ENCODE peak calls at places on chromosomes 12 and 14, in four cellular contexts. J is body of pancreas, R is heart left ventricle, Q is activated B cell treated with CpG ODN at 0.5 μM for 24 hours. P is an unnamed sample.

GRCh38 chr14:93963692-93964091 is 12.7 kb downstream of the ASB2 start:
- DNase-seq in Q (no peak), J (no peak), R (no peak), P (no peak)

GRCh38 chr14:97298331-97298730 is 501.1 kb downstream of the VRK1 start:
- DNase-seq in J (no peak), R (no peak), Q (no peak), P (no peak)

GRCh38 chr14:55881577-55882241 is 236.5 kb upstream of the PELI2 start:
- DNase-seq in R (no peak), Q (no peak), J (no peak), P (peak)

GRCh38 chr12:80293347-80293746 is 150.7 kb upstream of the PTPRQ start:
- DNase-seq in Q (no peak), R (no peak), J (no peak), P (no peak)

GRCh38 chr12:119061208-119061796 is 80.0 kb downstream of the SRRM4 start:
- DNase-seq in Q (no peak), R (peak), J (peak), P (peak)

GRCh38 chr14:56333361-56334279 is 215.4 kb downstream of the PELI2 start:
- DNase-seq in R (no peak), J (peak), Q (no peak), P (peak)

GRCh38 chr12:24903305-24904088 is 45.4 kb downstream of the BCAT1 start:
- DNase-seq in R (no peak), J (no peak), Q (no peak), P (no peak)

GRCh38 chr12:19620222-19620621 is 180.9 kb downstream of the AEBP2 start:
- DNase-seq in R (no peak), Q (no peak), J (no peak), P (no peak)

GRCh38 chr14:99287269-99287942 is 15.4 kb upstream of the BCL11B start:
- DNase-seq in Q (no peak), R (no peak), J (no peak), P (no peak)

GRCh38 chr12:64039285-64039871 is 182.7 kb downstream of the KICS2 start:
- DNase-seq in R (no peak), J (peak), Q (no peak), P (no peak)

GRCh38 chr12:81440001-81440400 is 319.1 kb downstream of the PPFIA2 start:
- DNase-seq in Q (no peak), R (no peak), J (no peak), P (no peak)

GRCh38 chr14:100842799-100843198 is 16.9 kb downstream of the MEG3 start:
- DNase-seq in R (no peak), J (no peak), Q (no peak), P (peak)

GRCh38 chr12:101925352-101925751 is 48.0 kb downstream of the DRAM1 start:
- DNase-seq in Q (no peak), R (peak), J (peak), P (peak)

GRCh38 chr12:20946732-20947131 is 136.2 kb downstream of the SLCO1B3 start:
- DNase-seq in R (no peak), Q (no peak), J (peak), P (no peak)

GRCh38 chr12:52865090-52865944 is 16.5 kb upstream of the KRT78 start:
- DNase-seq in Q (no peak), R (peak), J (peak), P (no peak)

GRCh38 chr12:88993655-88994054 is 358.6 kb downstream of the DUSP6 start:
- DNase-seq in J (no peak), R (no peak), Q (no peak), P (peak)

GRCh38 chr12:70196732-70197361 is 46.4 kb upstream of the CNOT2 start:
- DNase-seq in Q (no peak), R (no peak), J (no peak), P (no peak)

GRCh38 chr14:75690010-75690409 is 29.0 kb downstream of the TTLL5 start:
- DNase-seq in J (no peak), R (no peak), Q (no peak), P (no peak)

GRCh38 chr12:6821271-6821673 is 349 bp upstream of the GPR162 start:
- DNase-seq in Q (no peak), J (peak), R (peak), P (peak)

GRCh38 chr14:65408113-65408512 is 4.4 kb upstream of the FUT8 start:
- DNase-seq in R (no peak), J (no peak), Q (no peak), P (no peak)

GRCh38 chr14:65412189-65412846 is at the start of gene FUT8:
- DNase-seq in J (peak), R (peak), Q (peak), P (peak)

GRCh38 chr14:65411656-65412188 is 808 bp upstream of the FUT8 start:
- DNase-seq in J (peak), R (peak), Q (peak), P (peak)

GRCh38 chr14:65412881-65413738 is 580 bp downstream of the FUT8 start:
- DNase-seq in J (no peak), Q (no peak), R (peak), P (no peak)

GRCh38 chr14:65410640-65411039 is 1.9 kb upstream of the FUT8 start:
- DNase-seq in J (no peak), Q (no peak), R (no peak), P (no peak)
- TF ChIP-seq CTCF in J (no peak), Q (no peak), R (no peak), P (no peak)

DNA sequence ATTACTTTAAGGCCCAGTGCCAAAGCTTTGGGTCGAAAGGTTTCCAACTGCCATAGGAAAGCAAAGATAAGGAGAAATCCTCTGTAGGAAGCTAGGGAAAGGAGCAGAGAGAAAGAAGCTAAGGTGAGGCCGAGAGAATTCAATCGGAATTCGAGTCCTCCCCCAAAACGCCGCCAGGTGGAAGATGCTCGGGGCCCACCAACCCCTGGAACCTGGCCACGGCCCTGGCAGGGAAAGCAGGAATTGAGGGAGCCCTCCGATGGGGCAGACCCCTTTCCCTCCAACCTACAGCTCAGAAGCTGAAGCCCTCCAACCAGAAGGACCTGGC is 498 bp downstream of the GMFB start:
- DNase-seq in R (no peak), J (no peak), Q (no peak), P (no peak)
- TF ChIP-seq CTCF in R (no peak), J (no peak), Q (no peak), P (no peak)

GRCh38 chr14:52048132-52048531 is 20.7 kb downstream of the NID2 start:
- DNase-seq in R (no peak), Q (no peak), J (no peak), P (no peak)

GRCh38 chr14:52051251-52051650 is 17.6 kb downstream of the NID2 start:
- DNase-seq in J (no peak), Q (no peak), R (no peak), P (no peak)

GRCh38 chr14:52048641-52049204 is 20.1 kb downstream of the NID2 start:
- DNase-seq in Q (no peak), R (no peak), J (no peak), P (no peak)

GRCh38 chr14:52049271-52049670 is 19.6 kb downstream of the NID2 start:
- DNase-seq in Q (no peak), R (no peak), J (no peak), P (no peak)

DNA sequence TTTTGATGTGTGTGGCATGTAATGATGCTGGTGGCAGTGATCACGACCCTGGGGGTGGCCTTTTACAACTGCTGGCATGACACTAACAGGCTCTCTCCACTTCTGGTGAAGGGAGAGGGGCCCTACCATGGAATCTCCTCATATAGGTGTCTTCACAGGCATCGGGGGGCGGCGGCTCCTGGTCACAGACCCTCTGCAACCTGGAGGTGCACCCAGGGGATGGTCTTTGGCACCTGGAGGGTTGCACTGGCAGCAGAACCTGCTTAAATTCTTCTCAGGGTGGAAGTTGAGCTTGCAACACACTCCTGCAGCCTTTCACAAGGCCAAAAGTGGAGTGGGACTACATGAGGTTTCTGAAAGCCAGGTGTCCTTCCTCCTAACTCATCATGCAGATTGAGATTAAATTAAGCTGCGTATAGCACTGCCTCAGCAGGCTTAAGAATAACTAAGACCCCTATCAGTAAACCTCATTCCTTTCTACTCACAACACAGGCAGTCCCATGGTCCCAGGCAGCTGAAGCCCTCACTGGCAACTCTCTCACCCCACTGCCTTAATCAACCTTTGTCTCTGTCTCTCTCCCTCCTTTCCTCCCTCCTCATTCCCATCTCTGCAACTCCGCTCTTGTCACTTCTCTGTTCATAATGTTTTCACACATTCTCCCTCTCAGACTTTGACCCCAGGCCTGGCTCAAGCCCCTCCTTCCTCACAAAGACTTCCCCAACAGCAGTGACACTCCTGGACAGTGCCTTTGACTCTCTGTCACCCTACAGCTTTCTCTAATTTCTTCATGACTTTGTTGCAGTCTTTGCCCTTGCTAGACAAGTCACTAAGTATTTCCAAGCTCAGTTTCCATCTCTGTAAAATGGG is 18.9 kb downstream of the NID2 start:
- DNase-seq in J (no peak), Q (no peak), R (no peak), P (no peak)
- TF ChIP-seq CTCF in J (no peak), Q (no peak), R (no peak), P (no peak)

DNA sequence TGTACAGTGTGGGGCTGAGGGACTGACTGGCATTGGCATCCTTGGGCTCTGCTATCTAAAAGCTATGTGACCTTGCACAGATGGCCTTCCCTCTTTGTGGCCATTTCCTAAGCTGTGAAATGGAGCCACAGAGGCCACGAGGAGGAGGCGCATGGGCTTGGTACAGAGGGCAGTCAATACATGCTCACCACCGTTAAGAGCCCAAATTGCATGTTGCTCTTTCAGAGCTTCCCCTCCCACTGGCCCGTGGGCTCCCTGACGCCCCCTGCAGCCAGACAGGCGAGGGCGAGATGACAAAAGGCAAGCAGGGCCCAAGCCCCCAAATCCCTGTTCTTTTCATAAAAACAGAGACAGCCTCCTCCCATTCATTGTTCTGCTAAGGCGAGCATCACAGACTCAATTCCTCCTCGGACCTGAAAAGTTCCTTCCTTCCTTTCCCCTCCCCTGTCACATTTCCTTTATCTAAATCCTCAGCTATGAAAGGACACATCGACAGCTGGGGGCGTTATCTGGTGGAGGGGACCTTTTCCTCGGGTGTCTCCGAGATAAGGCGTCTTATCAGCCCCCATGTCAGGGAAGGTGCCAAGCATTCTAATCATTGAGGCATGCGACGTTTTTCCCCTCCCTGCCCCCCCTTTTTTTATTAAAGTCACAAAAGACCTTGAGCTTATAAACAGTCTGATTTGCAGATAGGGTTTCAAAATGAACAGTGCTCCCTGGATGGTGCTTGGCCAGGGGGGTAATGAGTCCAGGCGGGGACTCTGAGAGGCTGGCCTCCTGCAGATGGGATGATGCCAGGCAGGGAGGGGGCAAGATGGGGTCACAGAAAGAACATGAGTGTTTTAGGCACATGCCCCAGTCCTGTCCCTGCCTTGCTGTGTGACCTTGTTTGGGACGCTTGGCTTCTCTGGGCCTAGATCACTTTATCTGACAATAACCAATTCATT is 26.4 kb downstream of the FAM222A start:
- DNase-seq in J (peak), Q (peak), R (no peak), P (no peak)
- TF ChIP-seq CTCF in J (no peak), Q (no peak), R (peak), P (peak)

GRCh38 chr12:107558816-107559382 is 126.7 kb upstream of the PWP1 start:
- DNase-seq in J (no peak), Q (no peak), R (no peak), P (no peak)

GRCh38 chr12:107558141-107558815 is 127.3 kb upstream of the PWP1 start:
- DNase-seq in Q (no peak), J (no peak), R (no peak), P (no peak)

GRCh38 chr12:107557589-107558100 is 128.0 kb upstream of the PWP1 start:
- DNase-seq in J (no peak), Q (no peak), R (no peak), P (no peak)

GRCh38 chr12:107560906-107561285 is 124.7 kb upstream of the PWP1 start:
- DNase-seq in Q (no peak), J (no peak), R (no peak), P (no peak)

GRCh38 chr12:107560194-107560905 is 125.2 kb upstream of the PWP1 start:
- DNase-seq in J (no peak), R (no peak), Q (no peak), P (no peak)
- TF ChIP-seq CTCF in J (no peak), R (no peak), Q (no peak), P (no peak)

GRCh38 chr14:85535316-85535715 is 5.4 kb downstream of the FLRT2 start:
- DNase-seq in R (no peak), Q (no peak), J (no peak), P (no peak)
- TF ChIP-seq CTCF in R (no peak), Q (no peak), J (no peak), P (no peak)

GRCh38 chr12:116402163-116402939 is 124.9 kb upstream of the MED13L start:
- DNase-seq in J (no peak), Q (no peak), R (no peak), P (no peak)

GRCh38 chr12:116403546-116403945 is 126.1 kb upstream of the MED13L start:
- DNase-seq in Q (no peak), J (no peak), R (no peak), P (no peak)

GRCh38 chr12:116404913-116405611 is 127.6 kb upstream of the MED13L start:
- DNase-seq in Q (no peak), R (no peak), J (no peak), P (no peak)

GRCh38 chr12:116408489-116409217 is 131.2 kb upstream of the MED13L start:
- DNase-seq in J (no peak), R (no peak), Q (no peak), P (no peak)

GRCh38 chr12:116406529-116406928 is 129.0 kb upstream of the MED13L start:
- DNase-seq in Q (no peak), J (peak), R (peak), P (peak)
- TF ChIP-seq CTCF in Q (no peak), J (no peak), R (peak), P (peak)

DNA sequence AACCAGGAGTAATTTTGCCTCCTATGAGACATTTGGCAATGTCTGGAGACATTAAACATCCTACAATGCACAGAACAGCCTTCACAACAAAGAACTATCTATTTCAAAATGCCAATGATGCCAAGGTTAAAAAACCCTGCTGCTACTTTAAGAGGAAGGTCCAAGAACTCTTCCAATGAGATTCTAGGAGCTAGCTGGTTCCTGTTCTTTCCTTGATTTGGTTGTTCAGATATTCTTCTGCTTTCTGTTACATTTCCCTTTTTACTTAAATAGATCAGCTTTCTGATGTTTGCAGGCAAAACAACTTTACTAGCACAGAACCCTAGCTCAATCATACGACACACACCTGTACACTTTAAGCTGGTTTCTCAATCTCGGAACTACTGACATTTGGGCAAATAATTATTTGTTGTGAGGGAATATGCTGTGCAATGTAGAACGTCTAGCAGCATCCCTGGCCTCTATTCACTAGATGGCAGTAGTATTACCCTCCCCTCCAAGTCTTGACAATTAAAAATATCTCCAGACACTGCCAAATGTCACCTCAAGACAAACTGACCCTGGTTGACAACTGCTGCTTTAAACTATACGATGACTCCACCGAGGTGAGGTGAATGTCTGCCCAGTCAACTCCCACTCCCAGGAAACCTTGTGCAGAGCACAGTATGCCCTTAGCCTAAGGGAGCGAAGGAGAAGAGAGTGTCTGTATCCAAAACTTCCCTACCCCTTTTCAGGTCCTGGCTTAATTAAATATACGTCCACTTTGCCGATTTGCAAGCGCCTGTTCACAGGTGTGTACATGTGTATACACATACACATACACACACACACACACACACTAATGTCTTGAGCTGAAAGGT is 4.4 kb downstream of the BLTP3B start:
- DNase-seq in Q (no peak), R (no peak), J (no peak), P (no peak)
- TF ChIP-seq CTCF in Q (no peak), R (peak), J (no peak), P (peak)

DNA sequence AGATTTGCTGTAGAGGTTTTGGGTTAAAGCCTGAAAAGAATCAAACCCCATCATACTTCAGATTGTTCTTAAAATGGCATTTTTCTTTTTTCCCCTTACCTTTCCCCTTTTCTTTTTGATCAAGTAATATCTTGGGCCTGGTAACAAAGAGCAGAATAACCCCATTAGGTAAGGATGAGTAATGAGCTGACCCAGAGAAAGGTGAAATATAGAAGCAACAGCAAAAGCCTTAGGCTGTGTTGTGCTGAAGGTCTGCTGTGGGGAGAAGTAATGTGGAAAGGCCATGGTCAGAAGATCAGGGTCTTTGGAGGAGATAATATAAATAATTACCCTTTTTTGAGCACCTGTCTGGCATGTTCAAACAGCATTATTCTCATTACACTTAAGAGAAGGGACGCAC is 42.3 kb downstream of the MIA2 start:
- DNase-seq in R (no peak), Q (no peak), J (no peak), P (no peak)
- TF ChIP-seq CTCF in R (no peak), Q (no peak), J (no peak), P (no peak)

P was measured in HFF-Myc.